ENCODE peak calls at places on chromosomes 5 and 9, in five cellular contexts. R is GM23338, D is neural progenitor cell, P is right atrium auricular region, J is body of pancreas. O is an unnamed sample.
A peak's percentile ranks its signal among the peaks of the same experiment; 100 is the strongest.

GRCh38 chr9:76619645-76620044 is 144.6 kb upstream of the PCA3 start:
- DNase-seq in R (no peak), D (no peak), P (no peak), J (no peak), O (no peak)

GRCh38 chr5:102666164-102666951 is 88.7 kb upstream of the PAM start:
- DNase-seq in R (peak; percentile 41), D (peak; percentile 40), P (no peak), J (peak; percentile 28), O (no peak)

GRCh38 chr5:142621227-142621626 is 64.7 kb downstream of the FGF1 start:
- DNase-seq in R (no peak), D (no peak), P (no peak), J (no peak), O (no peak)

GRCh38 chr9:125525846-125526619 is 181.0 kb downstream of the MAPKAP1 start:
- DNase-seq in R (no peak), D (no peak), P (no peak), J (no peak), O (no peak)

GRCh38 chr5:115961413-115962238 is 649 bp upstream of the LVRN start:
- DNase-seq in R (peak; percentile 75), D (peak; percentile 34), P (no peak), J (no peak), O (no peak)

GRCh38 chr5:68376931-68377330 is 161.4 kb downstream of the PIK3R1 start:
- DNase-seq in R (no peak), D (no peak), P (no peak), J (no peak), O (no peak)

GRCh38 chr9:135579889-135580660 is 18.5 kb downstream of the PAEP start:
- DNase-seq in R (no peak), D (no peak), P (no peak), J (no peak), O (no peak)

GRCh38 chr5:12795333-12795663 is 891.1 kb upstream of the CTNND2 start:
- DNase-seq in R (no peak), D (no peak), P (no peak), J (no peak), O (no peak)

GRCh38 chr5:113166710-113167366 is 190.2 kb downstream of the DCP2 start:
- DNase-seq in R (no peak), D (peak; percentile 8), P (no peak), J (no peak), O (no peak)

GRCh38 chr5:43161244-43161643 is 30.8 kb upstream of the NIM1K start:
- DNase-seq in R (no peak), D (no peak), P (no peak), J (no peak), O (no peak)

GRCh38 chr9:2285411-2285810 is 270.3 kb downstream of the SMARCA2 start:
- DNase-seq in R (no peak), D (no peak), P (no peak), J (no peak), O (no peak)

GRCh38 chr5:67900515-67900914 is 315.0 kb upstream of the PIK3R1 start:
- DNase-seq in R (no peak), D (no peak), P (no peak), J (no peak), O (no peak)

GRCh38 chr5:177609076-177610059 is 9.4 kb downstream of the B4GALT7 start:
- DNase-seq in R (no peak), D (no peak), P (peak; percentile 55), J (no peak), O (no peak)

GRCh38 chr5:123215929-123216702 is 127.1 kb downstream of the PRDM6 start:
- DNase-seq in R (peak; percentile 39), D (peak; percentile 68), P (no peak), J (no peak), O (no peak)

GRCh38 chr9:35651964-35652828 is 1.5 kb upstream of the SIT1 start:
- DNase-seq in R (no peak), D (no peak), P (no peak), J (peak; percentile 12), O (peak; percentile 51)

GRCh38 chr5:72280655-72281069 is 39.4 kb downstream of the MRPS27 start:
- DNase-seq in R (peak; percentile 68), D (peak; percentile 61), P (no peak), J (no peak), O (no peak)

GRCh38 chr9:86908261-86908660 is 39.0 kb downstream of the GAS1 start:
- DNase-seq in R (no peak), D (no peak), P (no peak), J (no peak), O (no peak)

GRCh38 chr9:86901511-86901910 is 45.8 kb downstream of the GAS1 start:
- DNase-seq in R (no peak), D (no peak), P (no peak), J (no peak), O (no peak)

GRCh38 chr9:86903461-86904010 is 43.8 kb downstream of the GAS1 start:
- DNase-seq in R (peak; percentile 53), D (no peak), P (no peak), J (no peak), O (no peak)

GRCh38 chr9:86907346-86907745 is 40.0 kb downstream of the GAS1 start:
- DNase-seq in R (no peak), D (no peak), P (no peak), J (no peak), O (no peak)

GRCh38 chr9:86902606-86903460 is 44.5 kb downstream of the GAS1 start:
- DNase-seq in R (peak; percentile 75), D (peak; percentile 65), P (no peak), J (no peak), O (no peak)
- H3K4me3 ChIP-seq in R (peak overlapping the region; percentile 75), D (peak overlapping the region; percentile 45), P (peak overlapping the region; percentile 33), J (no peak overlapping the region), O (peak overlapping the region; percentile 9)

GRCh38 chr5:125874717-125875116 is 548.5 kb upstream of the GRAMD2B start:
- DNase-seq in R (peak; percentile 63), D (no peak), P (no peak), J (no peak), O (no peak)
- TF ChIP-seq CTCF in R (peak; percentile 55), D (no peak), P (no peak), J (no peak), O (no peak)

DNA sequence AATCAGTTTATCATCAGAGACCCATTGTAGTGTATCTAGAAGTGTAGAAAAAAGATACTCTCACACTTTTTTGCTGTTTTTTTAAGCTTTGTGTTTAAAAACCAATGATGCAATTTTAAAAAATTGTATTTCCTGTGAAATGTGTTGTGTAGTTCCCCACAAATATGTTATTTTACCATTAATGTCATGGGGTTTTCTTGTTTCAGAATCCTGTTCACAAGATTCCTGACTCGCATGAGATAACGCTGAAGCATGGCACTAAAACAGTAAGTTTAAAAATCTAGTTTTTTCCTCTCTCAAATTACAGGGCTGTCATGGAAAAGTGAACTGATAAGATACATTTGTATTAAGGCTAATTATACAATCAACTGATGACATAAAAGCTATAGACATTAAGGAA is 58.6 kb downstream of the WDR70 start:
- DNase-seq in R (no peak), D (no peak), P (no peak), J (no peak), O (no peak)
- H3K27ac ChIP-seq in R (no peak overlapping the region), D (no peak overlapping the region), P (no peak overlapping the region), J (no peak overlapping the region), O (no peak overlapping the region)

GRCh38 chr5:59264013-59264412 is 629.5 kb downstream of the PDE4D start:
- DNase-seq in R (no peak), D (no peak), P (no peak), J (peak; percentile 12), O (no peak)
- H3K4me3 ChIP-seq in R (no peak overlapping the region), D (no peak overlapping the region), P (peak overlapping the region; percentile 5), J (no peak overlapping the region), O (no peak overlapping the region)

DNA sequence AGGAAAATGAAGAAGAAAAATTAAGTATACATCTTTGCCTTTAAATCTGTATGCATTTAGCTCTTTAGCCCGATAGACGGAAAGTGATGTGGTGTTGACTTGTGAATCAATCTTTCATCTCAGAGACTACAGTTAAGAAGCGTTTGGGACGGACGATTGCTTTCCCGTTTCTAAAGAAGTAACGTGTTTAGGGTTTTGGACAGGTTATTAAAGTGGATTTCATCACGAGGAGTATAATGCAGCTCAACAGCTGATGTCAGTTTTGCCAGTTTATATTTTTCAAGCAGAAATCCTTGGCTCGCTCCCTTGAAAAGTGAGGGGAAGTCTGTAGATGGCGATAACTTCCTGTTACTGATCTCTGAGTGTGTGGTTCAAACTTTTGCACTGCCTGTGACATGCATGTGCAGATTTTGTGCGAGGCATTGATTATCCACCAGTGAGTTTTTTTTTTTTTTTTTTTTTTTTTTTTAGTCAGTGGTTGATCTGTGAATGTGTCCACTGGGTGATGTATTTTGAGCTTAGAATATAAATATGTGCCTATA is 1.1 kb downstream of the ADCY2 start:
- DNase-seq in R (no peak), D (no peak), P (no peak), J (no peak), O (no peak)
- TF ChIP-seq CTCF in R (peak; percentile 55), D (peak; percentile 29), P (no peak), J (no peak), O (no peak)

GRCh38 chr9:129667378-129667777 is 1.9 kb downstream of the PRRX2 start:
- DNase-seq in R (no peak), D (no peak), P (no peak), J (no peak), O (no peak)
- H3K27ac ChIP-seq in R (no peak overlapping the region), D (no peak overlapping the region), P (no peak overlapping the region), J (no peak overlapping the region), O (peak overlapping the region; percentile 74)

GRCh38 chr9:136661641-136662325 is 933 bp upstream of the EGFL7 start:
- DNase-seq in R (no peak), D (no peak), P (no peak), J (no peak), O (no peak)
- H3K4me3 ChIP-seq in R (no peak overlapping the region), D (no peak overlapping the region), P (peak overlapping the region; percentile 66), J (no peak overlapping the region), O (no peak overlapping the region)

GRCh38 chr9:128414461-128414860 is 6.2 kb upstream of the CERCAM start:
- DNase-seq in R (peak; percentile 49), D (peak; percentile 26), P (no peak), J (no peak), O (no peak)
- TF ChIP-seq CTCF in R (no peak), D (peak; percentile 40), P (no peak), J (no peak), O (no peak)